ENCODE peak calls at places on chromosome 12, in ten cellular contexts. P is lower leg skin, C is cardiac fibroblast, J is A673, B is uterus, O is cardiac muscle cell, R is OCI-LY7, K is AG09309, S is A549, D is foreskin fibroblast. L is an unnamed sample.
A peak's percentile ranks its signal among the peaks of the same experiment; 100 is the strongest.

GRCh38 chr12:3542911-3543310 is 51.9 kb downstream of the PRMT8 start:
- DNase-seq in P (no peak), C (peak; percentile 54), J (no peak), B (no peak), O (peak; percentile 26), R (no peak), K (no peak), S (no peak), D (no peak), L (no peak)

GRCh38 chr12:64160021-64160717 is 61.9 kb downstream of the KICS2 start:
- DNase-seq in P (no peak), C (peak; percentile 84), J (no peak), B (no peak), O (peak; percentile 53), R (no peak), K (no peak), S (no peak), D (peak; percentile 71), L (no peak)

GRCh38 chr12:71556881-71557280 is 106.8 kb downstream of the ZFC3H1 start:
- DNase-seq in P (no peak), C (peak; percentile 90), J (peak; percentile 77), B (no peak), O (peak; percentile 75), R (no peak), K (peak; percentile 70), S (peak; percentile 72), D (peak; percentile 96), L (no peak)

GRCh38 chr12:30515351-30515750 is 180.3 kb downstream of the IPO8 start:
- DNase-seq in P (no peak), C (peak; percentile 51), J (peak; percentile 47), B (no peak), O (peak; percentile 64), R (peak; percentile 10), K (no peak), S (peak; percentile 13), D (peak; percentile 18), L (no peak)

GRCh38 chr12:27626239-27626638 is 70.0 kb upstream of the REP15 start:
- DNase-seq in P (no peak), C (no peak), J (no peak), B (no peak), O (no peak), R (no peak), K (no peak), S (no peak), D (no peak), L (no peak)

GRCh38 chr12:79422060-79422812 is 268.5 kb downstream of the PAWR start:
- DNase-seq in P (no peak), C (peak; percentile 66), J (no peak), B (no peak), O (no peak), R (no peak), K (no peak), S (no peak), D (no peak), L (no peak)

GRCh38 chr12:92943482-92944250 is 14.6 kb upstream of the EEA1 start:
- DNase-seq in P (no peak), C (peak; percentile 59), J (no peak), B (no peak), O (peak; percentile 80), R (peak; percentile 21), K (no peak), S (no peak), D (no peak), L (no peak)

GRCh38 chr12:84911331-84912190 is 1.0 kb downstream of the SLC6A15 start:
- DNase-seq in P (peak; percentile 24), C (peak; percentile 88), J (peak; percentile 84), B (peak; percentile 27), O (peak; percentile 81), R (no peak), K (no peak), S (peak; percentile 72), D (peak; percentile 93), L (no peak)

GRCh38 chr12:63163542-63163941 is 12.5 kb upstream of the AVPR1A start:
- DNase-seq in P (no peak), C (no peak), J (no peak), B (no peak), O (no peak), R (no peak), K (no peak), S (no peak), D (peak; percentile 29), L (no peak)

GRCh38 chr12:7716391-7716790 is 5.2 kb downstream of the DPPA3 start:
- DNase-seq in P (no peak), C (peak; percentile 8), J (no peak), B (no peak), O (no peak), R (peak; percentile 11), K (no peak), S (peak; percentile 43), D (peak; percentile 2), L (no peak)
- TF ChIP-seq CTCF in P (no peak), C (no peak), J (peak; percentile 15), B (no peak), O (no peak), R (peak; percentile 64), K (no peak), S (peak; percentile 47), D (no peak), L (no peak)

DNA sequence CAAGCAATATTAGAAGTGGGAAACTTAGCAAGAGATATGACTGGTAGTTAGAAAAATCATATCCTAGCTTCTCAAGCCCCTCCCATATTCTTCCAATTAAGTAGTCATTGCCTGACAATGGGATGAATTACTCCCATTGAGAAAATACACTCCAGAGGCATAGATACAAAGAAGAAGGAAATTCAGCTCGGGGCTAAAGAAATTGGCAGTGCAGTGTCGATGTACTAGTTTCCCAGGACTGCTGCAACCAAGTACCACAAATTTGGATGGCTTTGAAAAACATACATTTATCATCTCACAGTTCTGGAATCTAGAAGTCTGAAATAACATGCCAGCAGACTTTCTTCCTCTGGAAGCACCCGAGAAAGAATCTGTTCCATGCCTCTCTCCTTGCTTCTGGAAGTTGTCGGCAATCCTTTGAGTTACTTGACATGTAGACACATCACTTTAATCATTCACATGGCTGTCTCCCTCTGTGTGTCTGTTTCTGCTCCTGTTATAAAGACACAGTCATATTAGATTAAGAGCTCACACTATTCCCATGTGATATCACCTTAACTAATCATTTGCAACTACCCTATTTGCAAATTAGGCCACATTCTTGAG is 101.9 kb downstream of the TMTC3 start:
- DNase-seq in P (no peak), C (no peak), J (no peak), B (no peak), O (no peak), R (no peak), K (no peak), S (no peak), D (peak; percentile 53), L (no peak)
- H3K4me3 ChIP-seq in P (no peak overlapping the region), C (no peak overlapping the region), J (no peak overlapping the region), B (no peak overlapping the region), O (no peak overlapping the region), R (no peak overlapping the region), K (no peak overlapping the region), S (no peak overlapping the region), D (no peak overlapping the region), L (no peak overlapping the region)

DNA sequence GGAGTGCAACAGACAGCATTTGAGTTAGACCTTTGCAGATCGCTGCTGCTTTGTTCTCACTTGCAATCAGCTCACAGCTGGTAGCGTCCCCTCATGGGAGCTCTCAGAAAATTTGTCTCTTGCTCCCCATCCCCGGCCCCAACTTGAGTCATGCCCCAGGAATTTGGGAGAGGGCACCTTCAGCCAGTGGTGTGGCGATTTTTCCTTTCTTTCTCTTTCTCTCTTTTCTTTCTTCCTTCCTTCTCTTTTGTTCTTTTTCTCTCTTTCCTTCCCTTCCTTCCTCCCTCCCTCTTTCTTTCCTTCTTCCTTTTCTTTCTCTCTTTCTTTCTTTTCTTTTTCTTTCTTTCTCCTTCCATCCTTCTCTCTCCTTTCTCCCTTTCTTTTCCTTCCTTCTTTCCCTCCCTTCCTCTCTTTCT is 34.2 kb upstream of the MAP1LC3B2 start:
- DNase-seq in P (no peak), C (peak; percentile 72), J (peak; percentile 81), B (peak; percentile 60), O (peak; percentile 70), R (no peak), K (no peak), S (peak; percentile 77), D (peak; percentile 61), L (no peak)
- TF ChIP-seq CTCF in P (no peak), C (no peak), J (peak; percentile 14), B (no peak), O (peak; percentile 21), R (no peak), K (no peak), S (peak; percentile 21), D (no peak), L (no peak)

DNA sequence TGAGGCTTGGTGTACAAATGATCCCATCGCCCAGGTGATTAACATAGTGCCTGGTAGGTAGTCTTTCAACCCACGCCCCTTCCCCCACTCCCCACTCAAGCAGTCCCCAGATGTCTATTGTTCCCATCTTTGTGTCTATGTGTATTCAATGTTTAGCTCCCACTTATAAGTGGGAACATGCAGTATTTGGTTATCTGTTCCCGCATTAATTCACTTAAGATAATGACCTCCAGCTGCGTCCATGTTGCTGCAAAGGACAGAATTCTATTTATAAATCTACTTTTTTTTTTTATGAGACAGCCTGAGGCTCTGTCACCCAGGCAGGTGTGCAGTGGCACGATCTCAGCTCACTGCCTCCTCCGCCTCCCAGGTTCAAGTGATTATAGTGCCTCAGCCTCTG is 15.7 kb downstream of the SPX start:
- DNase-seq in P (no peak), C (no peak), J (no peak), B (no peak), O (no peak), R (no peak), K (no peak), S (no peak), D (no peak), L (no peak)
- H3K4me3 ChIP-seq in P (no peak overlapping the region), C (no peak overlapping the region), J (no peak overlapping the region), B (no peak overlapping the region), O (no peak overlapping the region), R (no peak overlapping the region), K (no peak overlapping the region), S (no peak overlapping the region), D (no peak overlapping the region), L (no peak overlapping the region)

GRCh38 chr12:80632835-80633234 is 74.6 kb upstream of the MYF6 start:
- DNase-seq in P (no peak), C (peak; percentile 37), J (peak; percentile 54), B (no peak), O (no peak), R (peak; percentile 23), K (no peak), S (peak; percentile 34), D (no peak), L (no peak)
- TF ChIP-seq CTCF in P (no peak), C (peak; percentile 25), J (peak; percentile 57), B (no peak), O (peak; percentile 38), R (peak; percentile 71), K (peak; percentile 41), S (peak; percentile 33), D (peak; percentile 16), L (peak; percentile 6)

DNA sequence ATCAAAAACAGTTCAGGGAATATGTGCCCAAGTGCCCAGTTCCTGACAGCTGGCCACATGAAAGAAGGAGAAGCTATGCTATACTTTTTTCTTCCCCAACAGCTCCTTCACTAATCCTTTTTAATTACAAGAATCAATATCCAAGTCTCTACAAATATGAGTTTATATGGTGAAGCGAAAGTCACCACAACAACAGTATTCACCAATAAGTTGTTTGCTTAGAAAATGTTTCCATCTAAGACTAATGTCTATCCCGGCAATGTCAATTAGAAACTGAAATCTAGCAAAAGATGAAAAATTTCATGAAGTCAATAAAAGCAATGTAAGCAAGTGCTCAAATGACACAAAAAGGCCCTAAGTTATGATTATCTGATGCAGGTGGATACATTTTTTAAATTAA is 17.7 kb downstream of the NELL2 start:
- DNase-seq in P (no peak), C (no peak), J (no peak), B (no peak), O (no peak), R (no peak), K (no peak), S (no peak), D (no peak), L (no peak)
- H3K4me3 ChIP-seq in P (no peak overlapping the region), C (no peak overlapping the region), J (no peak overlapping the region), B (no peak overlapping the region), O (no peak overlapping the region), R (no peak overlapping the region), K (no peak overlapping the region), S (no peak overlapping the region), D (no peak overlapping the region), L (no peak overlapping the region)